ENCODE peak calls at places on chromosomes 4 and X, in five cellular contexts. F, O, M, Z and E are unnamed samples. For H3K4me1 and H3K36me3, the result is how much of the 10 kb centered on the place peaks cover.

GRCh38 chr4:52019941-52020657 is at the start of gene LRRC66:
- DNase-seq in M (no peak), Z (no peak), F (peak), O (no peak), E (no peak)

GRCh38 chrX:16687514-16687913 is 25.0 kb downstream of the CTPS2 start:
- DNase-seq in O (no peak), M (no peak), Z (no peak), F (no peak), E (no peak)

GRCh38 chr4:183995489-183996049 is 90.5 kb downstream of the STOX2 start:
- DNase-seq in F (no peak), O (no peak), M (no peak), Z (no peak), E (no peak)

GRCh38 chr4:182916483-182917181 is 554 bp downstream of the DCTD start:
- DNase-seq in M (peak), F (no peak), O (peak), Z (peak), E (peak)

GRCh38 chr4:53935780-53936179 is 128.6 kb downstream of the CHIC2 start:
- DNase-seq in Z (no peak), M (no peak), O (no peak), F (no peak), E (no peak)

GRCh38 chrX:109327271-109327670 is 154.6 kb downstream of the GUCY2F start:
- DNase-seq in F (no peak), Z (no peak), O (no peak), M (no peak), E (no peak)

GRCh38 chrX:40012800-40013682 is 84.7 kb downstream of the BCOR start:
- DNase-seq in Z (peak), F (no peak), M (peak), O (peak), E (peak)

GRCh38 chr4:78417603-78418002 is 134.0 kb upstream of the ANXA3 start:
- DNase-seq in O (no peak), M (no peak), Z (no peak), F (no peak), E (no peak)

GRCh38 chr4:128725405-128725804 is 84.1 kb upstream of the JADE1 start:
- DNase-seq in F (no peak), M (no peak), Z (no peak), O (no peak), E (no peak)

GRCh38 chr4:87317527-87317926 is 5.2 kb downstream of the HSD17B13 start:
- DNase-seq in Z (no peak), M (no peak), F (no peak), O (no peak), E (no peak)

GRCh38 chr4:145821771-145822170 is 116.9 kb downstream of the ZNF827 start:
- DNase-seq in F (no peak), M (no peak), O (no peak), Z (no peak), E (no peak)

GRCh38 chr4:116361782-116362181 is 723.6 kb downstream of the TRAM1L1 start:
- DNase-seq in O (no peak), F (no peak), M (no peak), Z (no peak), E (no peak)

GRCh38 chrX:151402719-151403390 is 5.8 kb downstream of the VMA21 start:
- DNase-seq in M (peak), Z (no peak), O (no peak), F (no peak), E (no peak)

GRCh38 chr4:132502096-132502552 is 647.0 kb upstream of the PCDH10 start:
- DNase-seq in F (no peak), Z (no peak), M (no peak), O (no peak), E (no peak)

GRCh38 chr4:125277827-125278226 is 36.9 kb upstream of the FAT4 start:
- DNase-seq in M (no peak), Z (no peak), F (no peak), O (no peak), E (no peak)

GRCh38 chr4:159023741-159024140 is 79.1 kb upstream of the RAPGEF2 start:
- DNase-seq in Z (no peak), M (no peak), O (peak), F (no peak), E (no peak)

GRCh38 chrX:11664211-11664888 is 1.4 kb downstream of the ARHGAP6 start:
- DNase-seq in M (no peak), F (no peak), O (peak), Z (no peak), E (peak)

GRCh38 chr4:118729287-118730286 is 44.4 kb downstream of the METTL14 start:
- DNase-seq in M (no peak), O (no peak), Z (no peak), F (no peak), E (no peak)

DNA sequence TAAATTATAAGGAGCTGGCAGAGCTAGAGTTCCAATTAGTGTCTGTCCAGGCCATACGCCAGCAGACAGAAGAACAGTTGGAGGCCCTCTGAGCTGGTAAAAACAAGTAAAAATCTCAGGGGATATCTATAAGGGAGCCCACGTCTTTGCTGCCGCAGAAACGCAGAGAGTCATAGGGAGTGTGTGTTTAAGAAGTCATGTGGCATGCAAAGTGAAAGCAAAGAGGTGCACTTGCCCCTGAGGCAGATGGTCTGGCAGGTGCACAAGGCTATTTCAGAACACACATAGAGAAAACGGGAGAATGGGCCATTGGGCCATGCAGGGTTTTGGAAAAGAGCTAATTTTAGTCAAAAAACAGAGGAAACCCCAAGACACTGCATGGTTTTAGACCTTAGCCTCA is 92.7 kb downstream of the NAP1L3 start:
- DNase-seq in Z (no peak), M (no peak), O (no peak), F (no peak), E (no peak)
- H3K27ac ChIP-seq in Z (no peak), M (no peak), O (no peak), F (no peak), E (no peak)

GRCh38 chrX:139842326-139843175 is 90.3 kb downstream of the ATP11C start:
- DNase-seq in Z (no peak), O (no peak), F (no peak), M (no peak), E (no peak)

GRCh38 chrX:139844884-139845283 is 88.0 kb downstream of the ATP11C start:
- DNase-seq in O (no peak), F (no peak), Z (no peak), M (no peak), E (no peak)

DNA sequence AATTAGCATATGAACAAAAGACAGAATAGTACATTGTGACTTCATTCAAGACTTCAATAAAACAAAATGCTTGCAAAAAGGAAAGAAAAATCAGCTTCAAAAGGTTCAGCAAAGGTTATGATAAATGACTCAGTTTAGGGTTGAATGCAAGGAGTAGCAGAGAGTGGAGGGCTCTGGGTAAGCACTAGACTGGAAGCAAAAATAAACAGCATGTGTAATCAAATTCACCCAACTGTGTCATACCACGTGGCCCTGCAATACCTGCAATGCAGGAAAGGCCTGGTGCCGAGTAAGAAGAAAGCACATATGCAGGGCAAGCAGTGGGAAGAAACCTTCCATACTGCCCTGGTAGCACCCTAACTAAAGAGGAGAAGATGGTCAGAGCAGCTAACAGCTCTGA is 88.7 kb downstream of the ATP11C start:
- DNase-seq in O (no peak), F (no peak), M (no peak), Z (no peak), E (no peak)
- H3K4me1 ChIP-seq in O (under half), F (under half), M (under half), Z (under half), E (under half)

GRCh38 chr4:67535280-67535840 is 9.9 kb downstream of the CENPC start:
- DNase-seq in Z (no peak), M (no peak), O (no peak), F (no peak), E (no peak)
- H3K36me3 ChIP-seq in Z (under half), M (half or more), O (under half), F (under half), E (under half)

DNA sequence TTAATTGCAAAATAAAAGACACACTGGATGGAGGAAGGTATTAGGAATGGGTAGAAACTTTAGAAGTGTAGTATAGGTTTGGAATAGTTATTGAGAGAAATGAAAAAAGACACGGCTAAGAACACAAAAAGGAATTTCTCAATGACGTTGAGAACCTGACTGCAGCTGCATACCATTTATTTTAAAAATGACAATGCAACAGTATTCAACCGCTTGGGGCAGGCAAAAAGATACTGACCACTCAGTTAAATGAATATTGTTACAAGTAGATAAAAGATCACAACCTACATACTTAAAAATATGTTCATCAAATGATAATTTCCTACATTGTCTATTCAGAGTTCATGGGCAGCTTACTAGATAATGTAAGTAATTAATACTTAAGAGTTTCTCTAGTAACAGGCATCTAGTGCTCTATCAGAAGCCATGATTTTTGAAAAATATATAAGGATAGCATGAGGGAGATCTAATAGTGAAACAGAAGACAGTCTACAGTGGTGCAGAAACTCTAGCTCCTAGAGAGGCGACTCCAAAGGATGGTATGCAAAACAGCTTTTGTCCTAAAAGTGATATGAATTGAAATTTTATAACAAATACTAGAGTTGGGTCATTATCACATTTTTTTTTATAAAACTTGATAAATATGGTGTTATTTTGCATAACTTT is 216.2 kb upstream of the VEGFC start:
- DNase-seq in F (no peak), Z (no peak), M (no peak), O (no peak), E (no peak)
- H3K27ac ChIP-seq in F (no peak), Z (no peak), M (no peak), O (no peak), E (no peak)

GRCh38 chr4:64883087-64883926 is 474.1 kb upstream of the TECRL start:
- DNase-seq in Z (no peak), M (no peak), O (no peak), F (no peak), E (no peak)

GRCh38 chr4:64880557-64880956 is 471.3 kb upstream of the TECRL start:
- DNase-seq in M (no peak), Z (no peak), O (no peak), F (no peak), E (no peak)

DNA sequence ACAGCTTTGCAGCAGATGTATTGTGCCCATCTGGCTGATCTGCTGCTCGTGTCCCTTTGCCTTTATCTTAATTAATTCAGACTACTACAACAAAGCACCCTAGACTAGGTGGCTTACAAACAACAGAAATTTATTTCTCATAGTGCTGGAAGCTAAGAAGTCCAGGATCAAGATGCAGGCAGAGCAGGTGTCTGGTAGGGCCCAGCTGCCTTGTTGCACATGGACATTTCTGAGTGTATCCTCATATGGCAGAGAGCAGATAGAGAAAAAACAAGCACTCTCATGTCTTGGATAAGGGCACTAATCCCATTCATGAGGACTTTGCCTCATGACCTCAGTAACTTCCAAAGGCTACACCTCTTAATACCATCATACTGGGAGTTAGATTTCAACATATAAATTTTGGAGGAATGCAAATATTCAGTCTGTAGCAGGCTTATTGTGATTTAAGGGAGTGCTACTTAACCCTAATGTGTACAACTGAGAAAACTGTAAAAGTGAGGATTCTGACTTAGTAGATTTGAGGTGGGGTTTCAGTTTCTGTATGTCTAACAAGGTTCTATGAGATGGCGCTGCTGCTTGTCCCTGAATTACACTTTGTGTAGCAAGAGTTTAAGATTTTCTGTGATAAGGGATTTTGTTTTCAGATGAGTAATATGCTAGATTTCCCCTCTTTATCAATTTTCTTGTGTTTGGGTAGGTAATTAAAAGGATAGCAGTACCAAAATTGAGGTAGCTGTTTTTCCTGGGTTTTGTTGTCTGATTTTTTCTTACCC is 473.2 kb upstream of the TECRL start:
- DNase-seq in M (no peak), F (no peak), O (no peak), Z (no peak), E (no peak)
- H3K4me1 ChIP-seq in M (under half), F (under half), O (under half), Z (under half), E (under half)

DNA sequence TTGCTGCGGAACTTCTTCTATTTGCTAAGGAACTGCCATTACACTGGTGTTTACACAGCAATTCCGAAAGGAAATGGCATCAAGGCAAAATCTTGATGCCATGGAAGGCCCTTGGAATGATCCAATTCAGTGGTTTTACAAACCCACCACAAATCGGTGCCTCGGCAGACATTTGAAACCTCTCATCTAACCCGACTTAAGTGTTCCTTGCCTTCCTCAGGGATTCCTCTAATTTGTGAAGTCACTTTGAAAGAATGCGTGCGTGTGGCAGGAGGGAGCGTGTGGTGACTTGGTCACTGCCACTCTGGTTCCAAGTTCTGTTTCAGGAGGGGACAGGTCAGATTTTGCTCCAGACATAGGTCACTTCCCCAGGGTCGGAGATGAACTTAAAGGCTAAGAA is 4.8 kb downstream of the NOP14 start:
- DNase-seq in O (no peak), Z (no peak), M (no peak), F (no peak), E (no peak)
- H3K36me3 ChIP-seq in O (under half), Z (under half), M (under half), F (under half), E (under half)

GRCh38 chr4:94527556-94528233 is 76.0 kb downstream of the PDLIM5 start:
- DNase-seq in F (no peak), Z (no peak), O (no peak), M (no peak), E (no peak)

GRCh38 chr4:94525993-94526740 is 74.4 kb downstream of the PDLIM5 start:
- DNase-seq in O (no peak), F (no peak), Z (no peak), M (no peak), E (no peak)

GRCh38 chr4:94530073-94530472 is 78.3 kb downstream of the PDLIM5 start:
- DNase-seq in M (no peak), Z (no peak), O (no peak), F (no peak), E (no peak)

GRCh38 chr4:94532016-94532789 is 80.5 kb downstream of the PDLIM5 start:
- DNase-seq in Z (no peak), O (no peak), M (no peak), F (peak), E (no peak)

GRCh38 chr4:94528792-94529451 is 77.2 kb downstream of the PDLIM5 start:
- DNase-seq in F (no peak), Z (no peak), O (no peak), M (no peak), E (no peak)
- H3K27ac ChIP-seq in F (no peak), Z (no peak), O (peak), M (no peak), E (peak)

GRCh38 chrX:9966775-9967408 is at the start of gene CLDN34:
- DNase-seq in Z (no peak), O (no peak), F (no peak), M (no peak), E (no peak)
- H3K4me1 ChIP-seq in Z (under half), O (under half), F (under half), M (under half), E (under half)

GRCh38 chr4:47863486-47863885 is 25.6 kb upstream of the CORIN start:
- DNase-seq in F (no peak), M (no peak), O (no peak), Z (no peak), E (no peak)
- H3K36me3 ChIP-seq in F (under half), M (under half), O (under half), Z (under half), E (under half)

DNA sequence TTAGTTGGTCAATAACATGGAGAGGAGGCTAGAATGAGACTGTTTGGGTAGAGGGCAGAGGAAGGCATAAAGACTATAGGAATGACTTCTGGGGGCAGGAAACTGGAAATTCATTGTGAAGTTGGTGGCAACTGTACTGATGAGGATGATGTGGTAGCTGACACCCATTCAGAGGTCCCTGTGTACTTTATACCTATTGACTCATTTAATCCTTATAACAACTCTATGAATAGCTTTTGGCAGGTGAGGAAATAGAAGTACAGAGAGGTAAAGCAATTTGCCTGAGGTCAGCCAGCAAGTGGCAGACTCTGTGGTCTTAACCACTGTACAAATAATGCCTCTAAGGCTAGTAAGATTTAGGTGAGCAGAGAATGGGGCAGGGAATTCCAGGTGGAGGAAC is 100.1 kb downstream of the GATB start:
- DNase-seq in O (no peak), Z (no peak), F (no peak), M (no peak), E (no peak)
- H3K27ac ChIP-seq in O (no peak), Z (no peak), F (no peak), M (no peak), E (no peak)